ENCODE peak calls at places on chromosomes 3 and 15, in ten cellular contexts. J, B, E, N, L, F, M, D, O and S are unnamed samples.

GRCh38 chr15:50124557-50125080 is 5.6 kb upstream of the ATP8B4 start:
- DNase-seq in O (no peak), E (no peak), N (no peak), B (no peak), L (no peak), F (no peak), D (no peak), M (no peak), J (no peak), S (no peak)

GRCh38 chr15:31930967-31931366 is 99.3 kb upstream of the CHRNA7 start:
- DNase-seq in E (no peak), O (no peak), M (no peak), B (no peak), J (no peak), L (no peak), D (no peak), F (no peak), N (no peak), S (peak; percentile 30)

GRCh38 chr3:111695584-111696213 is 100.6 kb upstream of the ZBED2 start:
- DNase-seq in N (no peak), O (no peak), D (no peak), F (no peak), M (no peak), B (no peak), E (no peak), J (no peak), L (no peak), S (peak; percentile 93)

GRCh38 chr3:64830681-64831080 is 142.9 kb upstream of the ADAMTS9 start:
- DNase-seq in E (no peak), D (no peak), B (no peak), N (no peak), J (no peak), L (no peak), O (no peak), M (no peak), F (no peak), S (no peak)

GRCh38 chr15:60423540-60423939 is 25.8 kb upstream of the ANXA2 start:
- DNase-seq in L (no peak), M (no peak), F (no peak), D (peak; percentile 12), J (no peak), O (peak; percentile 31), E (no peak), N (no peak), B (peak; percentile 36), S (peak; percentile 89)

GRCh38 chr3:116835658-116836057 is 126.1 kb downstream of the TUSC7 start:
- DNase-seq in L (no peak), E (no peak), D (no peak), B (no peak), N (no peak), F (no peak), O (no peak), J (no peak), M (no peak), S (no peak)

GRCh38 chr3:196537319-196537984 is 22.3 kb upstream of the SMCO1 start:
- DNase-seq in B (peak; percentile 51), M (no peak), O (peak; percentile 67), N (no peak), J (no peak), F (peak; percentile 68), L (no peak), D (no peak), E (no peak), S (no peak)

GRCh38 chr15:64636101-64636500 is 139.3 kb downstream of the RBPMS2 start:
- DNase-seq in M (no peak), E (no peak), L (no peak), J (no peak), D (no peak), F (no peak), B (no peak), O (no peak), N (no peak), S (peak; percentile 19)

GRCh38 chr15:31461375-31461774 is 134.7 kb downstream of the KLF13 start:
- DNase-seq in M (no peak), L (no peak), J (no peak), B (no peak), N (no peak), D (no peak), O (no peak), F (no peak), E (peak; percentile 17), S (no peak)

GRCh38 chr3:159649951-159650350 is 338.7 kb upstream of the IL12A start:
- DNase-seq in J (no peak), N (no peak), D (no peak), E (no peak), F (no peak), B (no peak), L (no peak), M (no peak), O (no peak), S (no peak)

GRCh38 chr15:36888018-36888992 is 212.0 kb downstream of the MEIS2 start:
- DNase-seq in B (no peak), J (peak; percentile 70), E (no peak), N (no peak), L (no peak), O (peak; percentile 71), M (no peak), F (peak; percentile 40), D (no peak), S (peak; percentile 71)

GRCh38 chr3:140585828-140586227 is 92.0 kb upstream of the TRIM42 start:
- DNase-seq in M (no peak), D (no peak), N (no peak), O (no peak), L (no peak), J (no peak), F (no peak), B (no peak), E (no peak), S (peak; percentile 98)

GRCh38 chr3:8421267-8421666 is 80.4 kb upstream of the LMCD1 start:
- DNase-seq in M (no peak), D (no peak), B (peak; percentile 16), N (no peak), E (no peak), J (no peak), L (no peak), O (no peak), F (no peak), S (no peak)

GRCh38 chr3:127473244-127474024 is 117.1 kb downstream of the TPRA1 start:
- DNase-seq in J (peak; percentile 23), D (peak; percentile 41), O (peak; percentile 47), N (no peak), F (peak; percentile 87), B (peak; percentile 36), L (no peak), M (no peak), E (no peak), S (no peak)
- TF ChIP-seq CTCF in J (no peak), D (peak; percentile 65), O (peak; percentile 40), N (no peak), F (peak; percentile 61), B (peak; percentile 45), L (no peak), M (no peak), E (peak; percentile 25), S (no peak)

GRCh38 chr3:133928903-133929607 is 33.4 kb upstream of the RAB6B start:
- DNase-seq in O (no peak), E (no peak), B (no peak), J (no peak), M (peak; percentile 58), L (no peak), D (no peak), N (no peak), F (no peak), S (no peak)

GRCh38 chr3:133926736-133927542 is 31.3 kb upstream of the RAB6B start:
- DNase-seq in F (peak; percentile 42), O (peak; percentile 25), D (no peak), B (no peak), E (no peak), J (no peak), N (no peak), M (peak; percentile 60), L (no peak), S (no peak)

GRCh38 chr3:133925960-133926735 is 30.5 kb upstream of the RAB6B start:
- DNase-seq in E (no peak), M (peak; percentile 55), O (no peak), B (no peak), D (no peak), L (no peak), N (no peak), F (no peak), J (no peak), S (no peak)

GRCh38 chr3:133928136-133928893 is 32.6 kb upstream of the RAB6B start:
- DNase-seq in B (no peak), L (no peak), O (no peak), M (peak; percentile 52), J (no peak), N (no peak), D (no peak), F (no peak), E (no peak), S (no peak)

GRCh38 chr3:133927543-133928066 is 31.9 kb upstream of the RAB6B start:
- DNase-seq in L (no peak), J (peak; percentile 83), B (peak; percentile 72), N (no peak), E (peak; percentile 84), D (peak; percentile 73), M (peak; percentile 69), O (peak; percentile 91), F (peak; percentile 53), S (peak; percentile 21)
- TF ChIP-seq CTCF in L (peak; percentile 45), J (peak; percentile 82), B (peak; percentile 89), N (peak; percentile 75), E (peak; percentile 69), D (peak; percentile 93), M (peak; percentile 70), O (peak; percentile 45), F (peak; percentile 83), S (peak; percentile 27)

DNA sequence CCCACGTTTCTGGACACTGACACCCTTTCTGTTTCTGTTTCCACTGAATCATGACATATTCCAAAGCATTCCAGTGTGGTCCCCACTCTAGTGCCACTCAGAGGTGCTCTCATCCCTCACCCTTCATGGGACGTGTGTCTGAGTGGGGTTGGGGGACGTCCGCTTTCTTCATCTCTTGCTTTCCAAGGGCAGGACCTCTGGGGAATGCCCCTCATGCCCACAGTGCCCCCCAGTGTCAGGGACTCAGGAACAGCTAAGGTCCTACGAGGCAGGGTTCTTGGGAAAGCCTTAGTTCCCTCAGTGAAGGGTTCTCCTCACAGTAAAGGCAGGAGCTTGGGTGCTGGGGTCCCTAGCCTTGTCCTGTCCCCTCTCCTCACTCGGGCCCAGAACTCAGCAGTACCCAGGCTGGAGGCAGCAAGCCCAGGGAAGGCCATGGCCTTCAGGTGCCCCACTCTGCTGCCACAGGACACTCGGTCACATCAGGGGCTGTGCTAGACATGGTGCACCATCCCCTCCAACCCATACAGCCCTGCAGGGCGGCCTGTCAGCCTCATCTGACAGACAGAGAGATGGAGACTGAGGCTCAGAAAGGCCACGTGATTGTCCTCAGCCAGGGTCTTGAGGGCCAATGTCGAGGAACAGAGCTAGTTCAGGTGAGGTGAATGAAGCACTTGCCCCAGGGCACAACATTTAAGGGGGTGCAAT is 261.0 kb downstream of the TLE3 start:
- DNase-seq in F (no peak), L (no peak), D (no peak), N (no peak), E (no peak), B (no peak), M (no peak), O (no peak), J (no peak), S (no peak)
- TF ChIP-seq CTCF in F (no peak), L (no peak), D (no peak), N (no peak), E (no peak), B (no peak), M (no peak), O (no peak), J (no peak), S (no peak)

DNA sequence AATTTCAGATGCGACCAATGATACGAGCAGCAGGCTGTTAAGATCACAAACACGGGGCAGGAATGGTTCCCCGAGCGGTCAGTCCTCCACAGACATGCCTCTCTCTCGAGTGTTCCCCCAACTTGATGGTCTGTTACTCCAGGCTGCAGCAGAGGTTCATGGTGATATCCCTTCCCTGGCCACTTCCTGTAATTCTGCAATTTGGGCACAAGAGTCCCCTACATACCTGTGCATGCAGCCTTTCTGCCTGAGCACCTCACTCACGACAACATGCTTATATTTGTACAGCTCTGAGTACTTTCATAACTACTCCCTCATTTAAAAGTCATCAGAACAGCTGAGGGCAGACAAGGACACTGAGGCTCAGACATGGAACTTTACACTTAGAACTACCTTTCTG is 408.1 kb upstream of the NR2F2 start:
- DNase-seq in E (no peak), B (no peak), N (no peak), F (no peak), L (no peak), D (no peak), J (no peak), O (no peak), M (no peak), S (no peak)
- TF ChIP-seq CTCF in E (no peak), B (no peak), N (no peak), F (no peak), L (no peak), D (no peak), J (no peak), O (no peak), M (no peak), S (no peak)